ENCODE peak calls at places on chromosomes 11 and 22, in six cellular contexts. One of them, this sample, is unnamed.

GRCh38 chr11:61983419-61983818 is 16.0 kb upstream of the FTH1 start:
- DNase-seq in left kidney: no peak
- DNase-seq in neural progenitor cell: no peak
- DNase-seq in HFFc6: no peak
- DNase-seq in activated CD4-positive, alpha-beta T cell treated with anti-CD3 and anti-CD28 coated beads, Interleukin-2, amount 10 ng/mL, durations not matched to agents 7 days and 5 days: no peak
- DNase-seq in NCI-H774: no peak
- DNase-seq in this sample: no peak

GRCh38 chr22:50342651-50343540 is at the start of gene PPP6R2:
- DNase-seq in left kidney: peak
- DNase-seq in neural progenitor cell: peak
- DNase-seq in HFFc6: peak
- DNase-seq in activated CD4-positive, alpha-beta T cell treated with anti-CD3 and anti-CD28 coated beads, Interleukin-2, amount 10 ng/mL, durations not matched to agents 7 days and 5 days: peak
- DNase-seq in NCI-H774: peak
- DNase-seq in this sample: no peak

GRCh38 chr11:115170133-115170815 is 333.9 kb downstream of the CADM1 start:
- DNase-seq in left kidney: peak
- DNase-seq in neural progenitor cell: peak
- DNase-seq in HFFc6: peak
- DNase-seq in activated CD4-positive, alpha-beta T cell treated with anti-CD3 and anti-CD28 coated beads, Interleukin-2, amount 10 ng/mL, durations not matched to agents 7 days and 5 days: peak
- DNase-seq in NCI-H774: peak
- DNase-seq in this sample: peak

GRCh38 chr11:35714882-35715612 is 52.5 kb downstream of the TRIM44 start:
- DNase-seq in left kidney: peak
- DNase-seq in neural progenitor cell: no peak
- DNase-seq in HFFc6: peak
- DNase-seq in activated CD4-positive, alpha-beta T cell treated with anti-CD3 and anti-CD28 coated beads, Interleukin-2, amount 10 ng/mL, durations not matched to agents 7 days and 5 days: no peak
- DNase-seq in NCI-H774: no peak
- DNase-seq in this sample: no peak

GRCh38 chr11:118002541-118003019 is 16.4 kb downstream of the IL10RA start:
- DNase-seq in left kidney: peak
- DNase-seq in neural progenitor cell: peak
- DNase-seq in HFFc6: no peak
- DNase-seq in activated CD4-positive, alpha-beta T cell treated with anti-CD3 and anti-CD28 coated beads, Interleukin-2, amount 10 ng/mL, durations not matched to agents 7 days and 5 days: peak
- DNase-seq in NCI-H774: no peak
- DNase-seq in this sample: no peak

GRCh38 chr22:25844601-25845000 is 102.6 kb downstream of the MYO18B start:
- DNase-seq in left kidney: no peak
- DNase-seq in neural progenitor cell: no peak
- DNase-seq in HFFc6: no peak
- DNase-seq in activated CD4-positive, alpha-beta T cell treated with anti-CD3 and anti-CD28 coated beads, Interleukin-2, amount 10 ng/mL, durations not matched to agents 7 days and 5 days: no peak
- DNase-seq in NCI-H774: no peak
- DNase-seq in this sample: no peak

GRCh38 chr22:39645532-39645931 is 75.0 kb downstream of the CACNA1I start:
- DNase-seq in left kidney: peak
- DNase-seq in neural progenitor cell: no peak
- DNase-seq in HFFc6: no peak
- DNase-seq in activated CD4-positive, alpha-beta T cell treated with anti-CD3 and anti-CD28 coated beads, Interleukin-2, amount 10 ng/mL, durations not matched to agents 7 days and 5 days: no peak
- DNase-seq in NCI-H774: no peak
- DNase-seq in this sample: no peak

GRCh38 chr11:9594267-9595046 is 21.0 kb downstream of the WEE1 start:
- DNase-seq in left kidney: no peak
- DNase-seq in neural progenitor cell: no peak
- DNase-seq in HFFc6: no peak
- DNase-seq in activated CD4-positive, alpha-beta T cell treated with anti-CD3 and anti-CD28 coated beads, Interleukin-2, amount 10 ng/mL, durations not matched to agents 7 days and 5 days: no peak
- DNase-seq in NCI-H774: no peak
- DNase-seq in this sample: peak

GRCh38 chr22:36010913-36011312 is 17.7 kb downstream of the RBFOX2 start:
- DNase-seq in left kidney: peak
- DNase-seq in neural progenitor cell: no peak
- DNase-seq in HFFc6: peak
- DNase-seq in activated CD4-positive, alpha-beta T cell treated with anti-CD3 and anti-CD28 coated beads, Interleukin-2, amount 10 ng/mL, durations not matched to agents 7 days and 5 days: no peak
- DNase-seq in NCI-H774: no peak
- DNase-seq in this sample: no peak

GRCh38 chr11:30474151-30474954 is 111.8 kb downstream of the MPPED2 start:
- DNase-seq in left kidney: no peak
- DNase-seq in neural progenitor cell: no peak
- DNase-seq in HFFc6: no peak
- DNase-seq in activated CD4-positive, alpha-beta T cell treated with anti-CD3 and anti-CD28 coated beads, Interleukin-2, amount 10 ng/mL, durations not matched to agents 7 days and 5 days: no peak
- DNase-seq in NCI-H774: no peak
- DNase-seq in this sample: no peak

GRCh38 chr22:19871023-19871844 is 16.6 kb upstream of the GNB1L start:
- DNase-seq in left kidney: no peak
- DNase-seq in neural progenitor cell: no peak
- DNase-seq in HFFc6: no peak
- DNase-seq in activated CD4-positive, alpha-beta T cell treated with anti-CD3 and anti-CD28 coated beads, Interleukin-2, amount 10 ng/mL, durations not matched to agents 7 days and 5 days: no peak
- DNase-seq in NCI-H774: no peak
- DNase-seq in this sample: no peak

GRCh38 chr11:110287537-110287936 is 8.9 kb downstream of the RDX start:
- DNase-seq in left kidney: no peak
- DNase-seq in neural progenitor cell: no peak
- DNase-seq in HFFc6: no peak
- DNase-seq in activated CD4-positive, alpha-beta T cell treated with anti-CD3 and anti-CD28 coated beads, Interleukin-2, amount 10 ng/mL, durations not matched to agents 7 days and 5 days: no peak
- DNase-seq in NCI-H774: no peak
- DNase-seq in this sample: no peak

GRCh38 chr11:70861534-70861933 is 390.8 kb downstream of the SHANK2 start:
- DNase-seq in left kidney: no peak
- DNase-seq in neural progenitor cell: peak
- DNase-seq in HFFc6: no peak
- DNase-seq in activated CD4-positive, alpha-beta T cell treated with anti-CD3 and anti-CD28 coated beads, Interleukin-2, amount 10 ng/mL, durations not matched to agents 7 days and 5 days: no peak
- DNase-seq in NCI-H774: peak
- DNase-seq in this sample: no peak

GRCh38 chr11:99148352-99148751 is 127.6 kb downstream of the CNTN5 start:
- DNase-seq in left kidney: no peak
- DNase-seq in neural progenitor cell: no peak
- DNase-seq in HFFc6: no peak
- DNase-seq in activated CD4-positive, alpha-beta T cell treated with anti-CD3 and anti-CD28 coated beads, Interleukin-2, amount 10 ng/mL, durations not matched to agents 7 days and 5 days: no peak
- DNase-seq in NCI-H774: no peak
- DNase-seq in this sample: no peak